ENCODE peak calls at places on chromosome X, in four cellular contexts. M is PC-3, X is RWPE1, S is GM20000. T is an unnamed sample.

GRCh38 chrX:50805316-50805715 is 8.7 kb downstream of the SHROOM4 start:
- DNase-seq in M (no peak), X (no peak), S (no peak), T (no peak)

GRCh38 chrX:34491126-34491525 is 166.0 kb downstream of the TMEM47 start:
- DNase-seq in M (no peak), X (no peak), S (no peak), T (no peak)

GRCh38 chrX:129565046-129565649 is 25.1 kb downstream of the OCRL start:
- DNase-seq in M (no peak), X (no peak), S (no peak), T (no peak)

GRCh38 chrX:21708116-21708515 is 49.8 kb downstream of the SMPX start:
- DNase-seq in M (peak), X (no peak), S (no peak), T (no peak)

GRCh38 chrX:39726810-39727209 is 370.9 kb downstream of the BCOR start:
- DNase-seq in M (no peak), X (no peak), S (no peak), T (no peak)

GRCh38 chrX:39603291-39603690 is 494.5 kb downstream of the BCOR start:
- DNase-seq in M (no peak), X (no peak), S (no peak), T (no peak)

GRCh38 chrX:37905436-37906147 is 58.2 kb upstream of the DYNLT3 start:
- DNase-seq in M (no peak), X (no peak), S (no peak), T (no peak)

GRCh38 chrX:10486373-10486772 is 134.0 kb downstream of the MID1 start:
- DNase-seq in M (peak), X (peak), S (no peak), T (no peak)

GRCh38 chrX:12210196-12210815 is 72.0 kb downstream of the FRMPD4 start:
- DNase-seq in M (peak), X (peak), S (no peak), T (no peak)

GRCh38 chrX:105845661-105846060 is 23.3 kb downstream of the NRK start:
- DNase-seq in M (peak), X (no peak), S (no peak), T (no peak)

GRCh38 chrX:19866626-19867410 is 20.6 kb downstream of the SH3KBP1 start:
- DNase-seq in M (no peak), X (no peak), S (no peak), T (no peak)

GRCh38 chrX:131068945-131069719 is 11.0 kb downstream of the ARHGAP36 start:
- DNase-seq in M (peak), X (no peak), S (peak), T (peak)

GRCh38 chrX:727738-728621 is 97.4 kb downstream of the SHOX start:
- DNase-seq in M (peak), X (no peak), S (no peak), T (no peak)

GRCh38 chrX:54838583-54838982 is 31.0 kb downstream of the MAGED2 start:
- DNase-seq in M (no peak), X (no peak), S (no peak), T (no peak)

GRCh38 chrX:134929813-134930212 is 61.0 kb upstream of the SMIM10 start:
- DNase-seq in M (no peak), X (no peak), S (no peak), T (no peak)

GRCh38 chrX:48703642-48704481 is 7.3 kb downstream of the SUV39H1 start:
- DNase-seq in M (peak), X (peak), S (no peak), T (no peak)

GRCh38 chrX:7941390-7942042 is 14.3 kb upstream of the PNPLA4 start:
- DNase-seq in M (peak), X (no peak), S (no peak), T (no peak)

GRCh38 chrX:1591863-1592127 is 391 bp downstream of the AKAP17A start:
- DNase-seq in M (no peak), X (peak), S (no peak), T (no peak)

GRCh38 chrX:37331546-37331945 is 17.6 kb upstream of the PRRG1 start:
- DNase-seq in M (no peak), X (no peak), S (no peak), T (no peak)

GRCh38 chrX:141405486-141405877 is 163.2 kb upstream of the SPANXC start:
- DNase-seq in M (peak), X (peak), S (no peak), T (no peak)

GRCh38 chrX:54994099-54994498 is at the start of gene PFKFB1:
- DNase-seq in M (no peak), X (no peak), S (no peak), T (no peak)

GRCh38 chrX:41889317-41890025 is 33.9 kb downstream of the CASK start:
- DNase-seq in M (peak), X (peak), S (no peak), T (no peak)
- TF ChIP-seq CTCF in M (no peak), X (no peak), S (no peak), T (no peak)

GRCh38 chrX:30489323-30489722 is 88.2 kb downstream of the TASL start:
- DNase-seq in M (peak), X (no peak), S (no peak), T (no peak)
- TF ChIP-seq CTCF in M (peak), X (no peak), S (no peak), T (no peak)

GRCh38 chrX:115912372-115912897 is 258.1 kb upstream of the AGTR2 start:
- DNase-seq in M (peak), X (no peak), S (peak), T (no peak)
- TF ChIP-seq CTCF in M (peak), X (no peak), S (no peak), T (no peak)

DNA sequence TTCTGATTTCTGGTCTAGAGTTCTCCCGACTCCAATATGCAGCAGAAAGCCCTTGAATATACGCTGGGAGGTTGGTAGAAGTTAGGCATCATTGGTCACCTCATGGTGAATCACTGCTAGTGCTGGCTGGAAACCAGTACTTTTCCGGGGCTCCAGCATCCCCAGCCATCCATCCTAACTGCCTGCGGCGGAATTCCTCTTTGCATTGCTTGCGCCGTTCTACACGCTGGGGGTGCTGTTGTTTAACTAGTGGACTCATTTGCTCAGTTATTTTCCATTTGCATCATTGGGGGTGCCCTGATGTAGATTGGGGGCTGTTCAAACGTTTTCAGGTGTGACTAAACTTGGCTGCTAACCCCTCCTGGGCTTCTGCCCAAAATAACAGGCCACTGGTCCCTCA is 23.3 kb upstream of the GPR50 start:
- DNase-seq in M (peak), X (peak), S (no peak), T (no peak)
- TF ChIP-seq CTCF in M (peak), X (no peak), S (no peak), T (no peak)

GRCh38 chrX:107324493-107325310 is 118.3 kb downstream of the DNAAF6 start:
- DNase-seq in M (peak), X (peak), S (no peak), T (no peak)
- TF ChIP-seq CTCF in M (peak), X (no peak), S (no peak), T (no peak)

GRCh38 chrX:153441981-153442380 is 3.9 kb downstream of the TREX2 start:
- DNase-seq in M (no peak), X (peak), S (no peak), T (no peak)

GRCh38 chrX:153439977-153440376 is 5.9 kb downstream of the TREX2 start:
- DNase-seq in M (no peak), X (no peak), S (no peak), T (no peak)

GRCh38 chrX:153442463-153442862 is 3.4 kb downstream of the TREX2 start:
- DNase-seq in M (no peak), X (no peak), S (no peak), T (no peak)

GRCh38 chrX:153441296-153441695 is 4.6 kb downstream of the TREX2 start:
- DNase-seq in M (no peak), X (peak), S (no peak), T (no peak)

GRCh38 chrX:153440556-153441135 is 5.2 kb downstream of the TREX2 start:
- DNase-seq in M (no peak), X (no peak), S (no peak), T (no peak)
- TF ChIP-seq CTCF in M (no peak), X (no peak), S (no peak), T (no peak)

GRCh38 chrX:35726176-35726575 is 72.0 kb upstream of the MAGEB16 start:
- DNase-seq in M (peak), X (peak), S (no peak), T (no peak)
- TF ChIP-seq CTCF in M (peak), X (no peak), S (no peak), T (no peak)

DNA sequence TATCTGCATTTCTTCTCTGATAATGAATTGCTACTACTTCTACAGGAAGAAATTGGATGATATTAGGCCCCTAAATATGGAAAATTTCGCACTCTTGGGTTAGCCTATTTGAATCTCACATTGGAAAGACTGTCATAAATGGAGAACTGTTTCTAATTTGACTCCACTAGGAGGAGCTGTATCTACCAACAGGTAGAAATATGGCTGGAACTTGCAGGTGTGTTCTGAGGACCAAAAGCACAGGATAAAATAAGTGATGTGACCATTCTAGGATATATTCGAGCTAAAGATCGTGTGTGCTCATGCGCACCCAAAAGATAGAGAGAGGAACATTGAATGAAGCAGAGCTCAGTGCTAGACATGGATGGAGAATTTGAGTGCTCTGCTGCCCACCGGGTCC is 4.8 kb upstream of the NKAP start:
- DNase-seq in M (peak), X (no peak), S (no peak), T (no peak)
- TF ChIP-seq CTCF in M (peak), X (no peak), S (no peak), T (no peak)

T was measured in GM10248.